ENCODE peak calls at places on chromosomes 6 and 20, in nine cellular contexts. One of them, this sample, is unnamed.

GRCh38 chr6:11386323-11386722 is 151.2 kb upstream of the TMEM170B start:
- DNase-seq in brain microvascular endothelial cell: no peak
- DNase-seq in astrocyte of the spinal cord: no peak
- DNase-seq in IMR-90: no peak
- DNase-seq in cardiac muscle cell: no peak
- DNase-seq in heart left ventricle: no peak
- DNase-seq in AG10803: no peak
- DNase-seq in GM06990: peak
- DNase-seq in HFF-Myc: no peak
- DNase-seq in this sample: peak

GRCh38 chr20:25540273-25540672 is 45.1 kb downstream of the NINL start:
- DNase-seq in brain microvascular endothelial cell: no peak
- DNase-seq in HFF-Myc: no peak
- DNase-seq in astrocyte of the spinal cord: peak
- DNase-seq in cardiac muscle cell: no peak
- DNase-seq in AG10803: peak
- DNase-seq in IMR-90: no peak
- DNase-seq in heart left ventricle: no peak
- DNase-seq in GM06990: no peak
- DNase-seq in this sample: peak

GRCh38 chr6:101597711-101598110 is 204.2 kb downstream of the GRIK2 start:
- DNase-seq in cardiac muscle cell: peak
- DNase-seq in AG10803: peak
- DNase-seq in HFF-Myc: no peak
- DNase-seq in brain microvascular endothelial cell: peak
- DNase-seq in astrocyte of the spinal cord: peak
- DNase-seq in IMR-90: peak
- DNase-seq in heart left ventricle: no peak
- DNase-seq in GM06990: no peak
- DNase-seq in this sample: no peak

GRCh38 chr20:53695797-53696527 is 102.3 kb upstream of the ZNF217 start:
- DNase-seq in brain microvascular endothelial cell: no peak
- DNase-seq in HFF-Myc: no peak
- DNase-seq in heart left ventricle: no peak
- DNase-seq in cardiac muscle cell: no peak
- DNase-seq in astrocyte of the spinal cord: no peak
- DNase-seq in GM06990: no peak
- DNase-seq in AG10803: no peak
- DNase-seq in IMR-90: no peak
- DNase-seq in this sample: no peak

GRCh38 chr6:75489025-75489424 is 4.6 kb downstream of the FILIP1 start:
- DNase-seq in heart left ventricle: no peak
- DNase-seq in HFF-Myc: no peak
- DNase-seq in cardiac muscle cell: peak
- DNase-seq in AG10803: no peak
- DNase-seq in brain microvascular endothelial cell: peak
- DNase-seq in GM06990: no peak
- DNase-seq in IMR-90: peak
- DNase-seq in astrocyte of the spinal cord: peak
- DNase-seq in this sample: no peak

GRCh38 chr6:89310929-89311328 is 4.2 kb downstream of the GABRR2 start:
- DNase-seq in cardiac muscle cell: no peak
- DNase-seq in brain microvascular endothelial cell: no peak
- DNase-seq in heart left ventricle: no peak
- DNase-seq in HFF-Myc: peak
- DNase-seq in IMR-90: no peak
- DNase-seq in GM06990: no peak
- DNase-seq in AG10803: peak
- DNase-seq in astrocyte of the spinal cord: peak
- DNase-seq in this sample: no peak

GRCh38 chr20:59194023-59194935 is 30.7 kb downstream of the ZNF831 start:
- DNase-seq in AG10803: no peak
- DNase-seq in astrocyte of the spinal cord: no peak
- DNase-seq in heart left ventricle: no peak
- DNase-seq in cardiac muscle cell: no peak
- DNase-seq in GM06990: no peak
- DNase-seq in brain microvascular endothelial cell: no peak
- DNase-seq in HFF-Myc: no peak
- DNase-seq in IMR-90: no peak
- DNase-seq in this sample: no peak

GRCh38 chr20:18795366-18795765 is 18.2 kb upstream of the SCP2D1 start:
- DNase-seq in AG10803: no peak
- DNase-seq in brain microvascular endothelial cell: no peak
- DNase-seq in astrocyte of the spinal cord: no peak
- DNase-seq in heart left ventricle: no peak
- DNase-seq in GM06990: no peak
- DNase-seq in cardiac muscle cell: no peak
- DNase-seq in IMR-90: no peak
- DNase-seq in HFF-Myc: no peak
- DNase-seq in this sample: no peak

GRCh38 chr20:33693274-33693673 is 7.1 kb upstream of the E2F1 start:
- DNase-seq in astrocyte of the spinal cord: no peak
- DNase-seq in HFF-Myc: no peak
- DNase-seq in brain microvascular endothelial cell: no peak
- DNase-seq in IMR-90: no peak
- DNase-seq in cardiac muscle cell: no peak
- DNase-seq in GM06990: no peak
- DNase-seq in heart left ventricle: no peak
- DNase-seq in AG10803: no peak
- DNase-seq in this sample: no peak

GRCh38 chr20:33697129-33697528 is 10.9 kb upstream of the E2F1 start:
- DNase-seq in IMR-90: peak
- DNase-seq in heart left ventricle: peak
- DNase-seq in cardiac muscle cell: peak
- DNase-seq in HFF-Myc: no peak
- DNase-seq in AG10803: peak
- DNase-seq in astrocyte of the spinal cord: no peak
- DNase-seq in brain microvascular endothelial cell: no peak
- DNase-seq in GM06990: no peak
- DNase-seq in this sample: no peak

GRCh38 chr20:33694666-33695065 is 8.5 kb upstream of the E2F1 start:
- DNase-seq in heart left ventricle: no peak
- DNase-seq in astrocyte of the spinal cord: no peak
- DNase-seq in cardiac muscle cell: no peak
- DNase-seq in IMR-90: no peak
- DNase-seq in GM06990: no peak
- DNase-seq in brain microvascular endothelial cell: no peak
- DNase-seq in HFF-Myc: no peak
- DNase-seq in AG10803: no peak
- DNase-seq in this sample: no peak

GRCh38 chr20:33696448-33696847 is 10.3 kb upstream of the E2F1 start:
- DNase-seq in cardiac muscle cell: no peak
- DNase-seq in astrocyte of the spinal cord: no peak
- DNase-seq in HFF-Myc: no peak
- DNase-seq in GM06990: no peak
- DNase-seq in heart left ventricle: no peak
- DNase-seq in IMR-90: no peak
- DNase-seq in brain microvascular endothelial cell: no peak
- DNase-seq in AG10803: no peak
- DNase-seq in this sample: no peak

DNA sequence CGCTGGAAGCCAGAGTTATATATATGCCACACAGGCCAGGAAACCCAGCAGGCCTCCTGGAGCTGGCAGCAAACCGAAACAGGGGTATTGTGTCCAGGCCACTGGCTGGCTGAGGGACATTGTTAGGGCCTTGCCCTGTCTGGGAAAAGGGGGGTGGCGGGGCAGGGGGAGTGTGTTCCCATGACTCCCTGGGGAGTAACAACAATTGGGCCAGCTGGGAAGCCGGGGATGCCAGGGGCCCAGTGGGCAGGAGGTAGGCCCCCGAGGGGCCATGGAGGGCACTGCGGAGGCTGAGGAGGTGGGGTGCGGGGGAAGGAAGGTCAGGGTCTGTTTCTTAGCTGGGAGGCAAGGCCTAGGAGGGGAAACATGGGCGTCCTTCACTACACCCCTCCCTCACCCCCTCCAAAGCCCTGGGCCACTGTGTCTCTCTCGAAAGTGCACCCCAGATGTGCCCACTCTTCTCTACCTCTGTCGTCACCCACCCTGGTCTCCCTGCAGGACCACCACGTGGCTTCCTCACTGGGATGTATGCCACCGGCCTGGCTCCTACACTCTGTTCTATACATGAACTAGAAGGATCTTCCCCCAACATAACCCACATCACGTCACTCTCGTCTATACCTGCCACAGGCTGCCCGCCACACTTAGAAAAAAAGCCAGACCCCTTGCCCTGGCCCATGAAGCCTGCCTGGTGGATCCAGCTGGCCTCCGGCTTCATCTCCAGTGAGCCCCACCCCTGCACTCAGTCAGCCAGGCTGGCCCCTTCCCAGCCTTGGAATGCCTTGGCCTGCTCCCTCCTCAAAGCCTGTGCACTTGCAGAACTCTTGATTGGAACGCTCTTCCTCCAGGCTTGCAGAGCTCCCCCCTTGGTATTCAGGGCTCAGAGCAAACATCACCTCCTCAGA is 7.8 kb upstream of the E2F1 start:
- DNase-seq in IMR-90: no peak
- DNase-seq in astrocyte of the spinal cord: no peak
- DNase-seq in brain microvascular endothelial cell: no peak
- DNase-seq in AG10803: peak
- DNase-seq in heart left ventricle: no peak
- DNase-seq in cardiac muscle cell: no peak
- DNase-seq in GM06990: no peak
- DNase-seq in HFF-Myc: no peak
- DNase-seq in this sample: no peak
- TF ChIP-seq CTCF in IMR-90: no peak
- TF ChIP-seq CTCF in astrocyte of the spinal cord: no peak
- TF ChIP-seq CTCF in brain microvascular endothelial cell: no peak
- TF ChIP-seq CTCF in AG10803: no peak
- TF ChIP-seq CTCF in heart left ventricle: no peak
- TF ChIP-seq CTCF in cardiac muscle cell: no peak
- TF ChIP-seq CTCF in GM06990: no peak
- TF ChIP-seq CTCF in HFF-Myc: no peak
- TF ChIP-seq CTCF in this sample: no peak

DNA sequence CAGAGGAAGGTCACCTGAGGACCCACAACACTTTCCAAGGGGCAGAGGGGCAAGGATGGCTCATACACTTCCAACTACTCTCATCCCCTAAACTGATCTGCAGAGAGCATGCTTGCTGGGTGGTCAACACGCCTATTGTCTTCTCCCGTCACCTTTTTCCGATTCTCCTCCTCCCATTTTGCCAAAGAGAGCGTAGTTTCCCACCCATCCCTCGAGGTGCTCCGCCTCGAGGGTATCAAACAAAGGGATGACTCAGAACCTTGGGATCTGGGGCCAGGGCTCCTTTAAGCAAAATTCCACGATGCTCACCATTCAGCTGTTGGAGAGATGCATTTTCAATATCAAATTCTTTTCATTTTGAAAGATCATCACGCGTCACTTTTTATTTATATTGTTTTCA is 507.5 kb upstream of the SULF2 start:
- DNase-seq in IMR-90: no peak
- DNase-seq in astrocyte of the spinal cord: no peak
- DNase-seq in cardiac muscle cell: no peak
- DNase-seq in brain microvascular endothelial cell: no peak
- DNase-seq in AG10803: no peak
- DNase-seq in GM06990: no peak
- DNase-seq in HFF-Myc: no peak
- DNase-seq in heart left ventricle: no peak
- DNase-seq in this sample: no peak
- H3K4me3 ChIP-seq in IMR-90: no peak
- H3K4me3 ChIP-seq in astrocyte of the spinal cord: no peak
- H3K4me3 ChIP-seq in cardiac muscle cell: no peak
- H3K4me3 ChIP-seq in brain microvascular endothelial cell: no peak
- H3K4me3 ChIP-seq in AG10803: no peak
- H3K4me3 ChIP-seq in GM06990: no peak
- H3K4me3 ChIP-seq in HFF-Myc: no peak
- H3K4me3 ChIP-seq in heart left ventricle: no peak
- H3K4me3 ChIP-seq in this sample: no peak

GRCh38 chr20:62499758-62500236 is 24.0 kb upstream of the GATA5 start:
- DNase-seq in HFF-Myc: no peak
- DNase-seq in AG10803: no peak
- DNase-seq in brain microvascular endothelial cell: no peak
- DNase-seq in heart left ventricle: no peak
- DNase-seq in cardiac muscle cell: no peak
- DNase-seq in IMR-90: no peak
- DNase-seq in GM06990: no peak
- DNase-seq in astrocyte of the spinal cord: no peak
- DNase-seq in this sample: no peak

GRCh38 chr20:62501801-62502495 is 26.2 kb upstream of the GATA5 start:
- DNase-seq in astrocyte of the spinal cord: peak
- DNase-seq in HFF-Myc: no peak
- DNase-seq in GM06990: peak
- DNase-seq in heart left ventricle: no peak
- DNase-seq in IMR-90: peak
- DNase-seq in brain microvascular endothelial cell: peak
- DNase-seq in cardiac muscle cell: peak
- DNase-seq in AG10803: peak
- DNase-seq in this sample: peak

GRCh38 chr20:62502496-62503095 is 26.8 kb upstream of the GATA5 start:
- DNase-seq in IMR-90: no peak
- DNase-seq in heart left ventricle: no peak
- DNase-seq in astrocyte of the spinal cord: no peak
- DNase-seq in cardiac muscle cell: no peak
- DNase-seq in AG10803: no peak
- DNase-seq in GM06990: no peak
- DNase-seq in HFF-Myc: no peak
- DNase-seq in brain microvascular endothelial cell: no peak
- DNase-seq in this sample: no peak

GRCh38 chr20:62498874-62499273 is 23.1 kb upstream of the GATA5 start:
- DNase-seq in astrocyte of the spinal cord: no peak
- DNase-seq in HFF-Myc: no peak
- DNase-seq in heart left ventricle: no peak
- DNase-seq in AG10803: no peak
- DNase-seq in cardiac muscle cell: no peak
- DNase-seq in brain microvascular endothelial cell: no peak
- DNase-seq in IMR-90: no peak
- DNase-seq in GM06990: no peak
- DNase-seq in this sample: no peak

DNA sequence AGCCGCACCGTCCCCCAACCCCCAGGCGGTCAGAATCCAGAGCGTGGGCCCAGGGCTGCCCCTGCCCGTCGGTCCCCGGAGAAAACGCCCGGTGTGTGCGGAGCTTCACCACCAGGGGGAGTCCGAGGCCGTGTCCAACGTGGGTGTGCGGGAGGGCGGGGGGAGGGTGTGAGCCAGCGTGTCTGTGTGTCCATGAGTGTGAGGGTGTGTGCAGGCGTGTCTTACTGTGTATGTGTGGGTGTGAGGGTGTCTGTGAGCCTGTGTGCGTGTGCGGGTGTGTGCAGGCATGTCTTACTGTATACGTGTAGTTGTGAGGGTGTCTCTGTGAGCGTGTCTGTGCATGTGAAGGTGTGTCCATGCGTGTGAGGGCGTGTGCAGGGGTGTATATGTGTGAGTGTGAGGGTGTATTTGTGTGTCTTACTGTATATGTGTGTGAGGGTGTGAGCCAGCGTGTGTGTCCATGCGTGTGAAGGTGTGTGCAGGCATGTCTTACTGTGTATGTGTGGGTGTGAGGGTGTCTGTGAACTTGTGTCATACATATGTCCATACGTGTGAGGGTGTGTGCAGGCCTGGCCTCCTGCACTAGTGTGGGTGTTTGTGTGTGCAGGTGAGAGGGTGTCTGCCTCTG is 24.6 kb upstream of the GATA5 start:
- DNase-seq in GM06990: peak
- DNase-seq in cardiac muscle cell: peak
- DNase-seq in HFF-Myc: no peak
- DNase-seq in brain microvascular endothelial cell: peak
- DNase-seq in IMR-90: peak
- DNase-seq in AG10803: peak
- DNase-seq in heart left ventricle: peak
- DNase-seq in astrocyte of the spinal cord: peak
- DNase-seq in this sample: peak
- TF ChIP-seq CTCF in GM06990: peak
- TF ChIP-seq CTCF in cardiac muscle cell: peak
- TF ChIP-seq CTCF in HFF-Myc: peak
- TF ChIP-seq CTCF in brain microvascular endothelial cell: peak
- TF ChIP-seq CTCF in IMR-90: peak
- TF ChIP-seq CTCF in AG10803: peak
- TF ChIP-seq CTCF in heart left ventricle: peak
- TF ChIP-seq CTCF in astrocyte of the spinal cord: peak
- TF ChIP-seq CTCF in this sample: peak

DNA sequence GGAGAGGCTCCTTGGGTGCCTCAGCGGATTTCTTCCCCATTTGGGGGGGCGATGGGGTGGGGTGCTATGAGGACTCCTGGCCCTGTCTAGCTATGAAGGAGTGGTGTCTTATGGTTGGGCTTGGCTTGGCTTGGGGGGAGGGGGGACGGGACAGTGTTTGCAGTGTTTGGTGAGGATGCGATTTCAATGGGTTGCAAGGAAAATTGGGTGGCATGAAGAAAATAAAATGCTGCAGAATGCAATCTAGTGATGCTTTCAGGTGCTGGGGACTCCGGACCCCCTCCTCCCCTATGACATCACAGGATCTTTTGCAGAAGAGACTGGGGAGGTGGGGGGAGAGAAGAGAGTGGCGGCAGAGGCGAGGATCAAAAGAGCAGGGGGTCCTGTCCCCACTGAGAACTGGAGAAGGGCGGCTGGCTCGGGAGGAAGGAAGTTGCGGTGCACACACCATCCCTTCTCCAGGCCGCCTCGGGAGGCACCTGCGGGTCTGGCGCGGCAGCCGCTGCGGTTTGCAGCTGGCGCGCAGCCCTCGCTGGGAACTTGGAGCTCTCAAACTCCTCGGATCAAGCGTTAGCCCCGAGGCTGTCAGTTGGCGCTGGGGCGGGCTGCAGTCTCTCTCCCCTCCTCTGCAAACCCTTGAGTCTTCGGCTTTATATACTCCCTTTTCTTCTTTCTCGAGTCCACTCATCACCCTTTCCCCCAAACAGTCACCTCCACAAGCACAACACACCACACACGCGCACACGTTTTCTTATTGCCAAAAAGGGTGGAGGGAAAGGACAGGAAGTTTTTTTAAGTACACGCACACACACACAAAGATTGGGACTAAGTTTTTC is 180.8 kb downstream of the TBXT start:
- DNase-seq in GM06990: no peak
- DNase-seq in brain microvascular endothelial cell: no peak
- DNase-seq in IMR-90: peak
- DNase-seq in HFF-Myc: no peak
- DNase-seq in cardiac muscle cell: peak
- DNase-seq in astrocyte of the spinal cord: peak
- DNase-seq in AG10803: no peak
- DNase-seq in heart left ventricle: no peak
- DNase-seq in this sample: no peak
- H3K4me3 ChIP-seq in GM06990: no peak
- H3K4me3 ChIP-seq in brain microvascular endothelial cell: peak
- H3K4me3 ChIP-seq in IMR-90: peak
- H3K4me3 ChIP-seq in HFF-Myc: no peak
- H3K4me3 ChIP-seq in cardiac muscle cell: peak
- H3K4me3 ChIP-seq in astrocyte of the spinal cord: peak
- H3K4me3 ChIP-seq in AG10803: peak
- H3K4me3 ChIP-seq in heart left ventricle: peak
- H3K4me3 ChIP-seq in this sample: no peak